ENCODE peak calls at places on chromosomes 2 and 18, in four cellular contexts. M is GM12878, V is HepG2, G is K562. Z is an unnamed sample.

GRCh38 chr2:236177967-236178909 is 10.1 kb upstream of the GBX2 start:
- DNase-seq in G (peak), V (peak), M (no peak), Z (peak)

GRCh38 chr2:237763812-237764211 is 34.8 kb upstream of the RBM44 start:
- DNase-seq in V (no peak), G (no peak), M (no peak), Z (no peak)

GRCh38 chr2:104902317-104902716 is 48.4 kb downstream of the POU3F3 start:
- DNase-seq in G (no peak), M (no peak), V (no peak), Z (no peak)

GRCh38 chr2:30141136-30141535 is 5.7 kb upstream of the YPEL5 start:
- DNase-seq in M (no peak), G (no peak), V (no peak), Z (no peak)

GRCh38 chr2:42929985-42930581 is 137.7 kb upstream of the HAAO start:
- DNase-seq in M (no peak), G (no peak), V (peak), Z (no peak)

GRCh38 chr2:207819021-207819687 is 49.4 kb upstream of the FZD5 start:
- DNase-seq in G (no peak), M (no peak), V (peak), Z (no peak)

GRCh38 chr2:165698621-165698946 is 95.5 kb downstream of the GALNT3 start:
- DNase-seq in V (peak), M (peak), G (no peak), Z (peak)

GRCh38 chr2:241901500-241902351 is 32.2 kb downstream of the RTP5 start:
- DNase-seq in V (no peak), G (no peak), M (no peak), Z (no peak)

GRCh38 chr2:71884303-71885042 is 263.2 kb downstream of the CYP26B1 start:
- DNase-seq in V (no peak), G (no peak), M (no peak), Z (no peak)

GRCh38 chr2:180472133-180472532 is 465.0 kb upstream of the CWC22 start:
- DNase-seq in M (no peak), G (no peak), V (no peak), Z (no peak)

GRCh38 chr2:155384555-155385123 is 686.1 kb downstream of the KCNJ3 start:
- DNase-seq in V (no peak), G (no peak), M (no peak), Z (no peak)

GRCh38 chr2:9658972-9659371 is 28.2 kb upstream of the YWHAQ start:
- DNase-seq in M (no peak), V (no peak), G (no peak), Z (no peak)
- TF ChIP-seq FOXM1 in M (no peak), V (no peak), G (no peak), Z (no peak)

GRCh38 chr2:11833601-11834000 is 87.2 kb downstream of the LPIN1 start:
- DNase-seq in V (no peak), M (no peak), G (no peak), Z (no peak)
- TF ChIP-seq BHLHE40 in V (no peak), M (no peak), G (no peak), Z (no peak)

DNA sequence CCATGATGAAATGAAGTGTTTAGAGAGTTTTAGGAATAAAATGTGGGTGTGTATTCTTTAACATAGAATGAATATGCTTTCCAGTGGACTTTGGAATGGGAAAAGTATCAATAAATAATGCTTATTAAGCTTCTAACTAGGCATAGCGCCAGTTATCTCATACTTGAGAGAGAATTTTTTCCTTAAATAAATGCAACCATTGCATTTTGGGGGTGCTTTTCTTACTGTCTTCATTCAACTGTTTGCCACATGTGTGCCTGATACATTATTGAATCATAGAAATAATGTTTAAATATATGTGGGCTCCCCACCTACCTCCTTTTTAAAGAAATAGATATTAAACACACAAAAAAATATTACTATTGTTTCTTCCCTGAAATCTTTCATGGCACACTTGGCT is 90.4 kb downstream of the CAMKMT start:
- DNase-seq in M (no peak), G (no peak), V (no peak), Z (no peak)
- TF ChIP-seq FOXM1 in M (no peak), G (no peak), V (no peak), Z (no peak)

GRCh38 chr2:193808877-193809276 is 1614.1 kb upstream of the TMEFF2 start:
- DNase-seq in M (no peak), G (no peak), V (no peak), Z (no peak)

GRCh38 chr2:193810533-193810932 is 1615.8 kb upstream of the TMEFF2 start:
- DNase-seq in V (no peak), G (no peak), M (no peak), Z (no peak)

DNA sequence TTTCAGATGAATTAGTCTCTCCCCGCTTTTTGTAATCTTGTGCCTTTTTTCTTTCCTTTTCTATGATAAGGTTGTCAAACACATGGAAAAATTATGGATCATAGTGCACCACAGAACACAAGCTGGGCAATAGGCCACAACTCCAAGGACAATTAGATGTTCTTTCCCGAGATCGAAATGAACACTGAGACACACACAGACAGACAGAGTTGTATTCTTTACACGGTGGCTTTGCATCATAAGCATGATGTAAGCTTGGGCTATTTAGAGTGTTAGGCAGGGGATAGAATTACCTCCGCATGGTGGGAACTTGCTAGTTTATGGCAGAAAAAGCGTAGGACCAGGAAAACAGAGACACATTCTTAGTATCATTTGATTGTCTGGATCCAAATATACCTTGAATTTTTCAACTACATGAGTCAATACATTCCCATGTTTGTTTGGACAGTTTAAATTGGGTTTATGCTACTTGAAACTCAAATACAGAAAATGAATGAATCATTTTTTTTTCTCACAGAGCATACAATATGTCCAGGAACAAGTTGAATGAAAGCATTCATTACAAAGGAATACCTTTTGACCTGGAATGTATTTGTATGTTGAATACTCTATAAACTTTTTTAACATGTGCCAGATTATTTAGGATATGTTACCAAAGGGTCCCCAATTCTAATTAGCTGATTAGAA is 1611.5 kb upstream of the TMEFF2 start:
- DNase-seq in V (no peak), G (no peak), M (no peak), Z (peak)
- TF ChIP-seq BHLHE40 in V (no peak), G (no peak), M (no peak), Z (no peak)

DNA sequence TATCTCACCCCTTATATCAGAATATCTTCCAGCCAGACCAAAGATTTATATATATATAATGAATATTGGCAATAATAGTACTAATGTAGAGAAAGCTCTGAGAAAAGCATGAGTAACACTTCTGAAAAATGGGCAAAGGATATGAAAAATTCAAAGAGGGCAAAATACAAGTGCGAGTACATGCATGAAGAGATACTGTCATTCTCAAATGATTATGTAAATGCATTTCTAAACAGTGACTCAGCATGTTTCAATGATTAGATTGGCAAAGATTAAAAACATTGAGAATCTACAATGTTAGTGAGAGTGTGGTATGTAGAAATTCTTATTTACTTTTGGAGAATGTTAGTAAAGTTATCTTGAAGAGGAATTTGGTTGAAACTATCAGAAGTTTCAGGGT is 118.3 kb upstream of the NEDD4L start:
- DNase-seq in V (peak), M (no peak), G (no peak), Z (no peak)
- TF ChIP-seq FOXM1 in V (no peak), M (no peak), G (no peak), Z (no peak)

GRCh38 chr2:231462729-231463465 is 1.4 kb downstream of the NCL start:
- DNase-seq in M (no peak), V (no peak), G (no peak), Z (no peak)

GRCh38 chr2:231467613-231468525 is 3.6 kb upstream of the NCL start:
- DNase-seq in V (no peak), M (no peak), G (no peak), Z (no peak)

GRCh38 chr2:231467016-231467545 is 2.8 kb upstream of the NCL start:
- DNase-seq in V (no peak), G (no peak), M (no peak), Z (no peak)

GRCh38 chr2:231463698-231464575 is at the start of gene NCL:
- DNase-seq in M (peak), G (peak), V (peak), Z (peak)

GRCh38 chr2:231464576-231465540 is 574 bp upstream of the NCL start:
- DNase-seq in V (peak), G (peak), M (no peak), Z (peak)
- TF ChIP-seq BHLHE40 in V (no peak), G (no peak), M (no peak), Z (no peak)

Z was measured in HEK293T.